ENCODE peak calls at places on chromosomes 12 and 14, in seven cellular contexts. One of them, this sample, is unnamed.
A peak's percentile ranks its signal among the peaks of the same experiment; 100 is the strongest.

GRCh38 chr12:66268562-66268961 is 33.7 kb upstream of the HELB start:
- DNase-seq in esophagus squamous epithelium: no peak
- DNase-seq in upper lobe of left lung: no peak
- DNase-seq in lower leg skin: no peak
- DNase-seq in transverse colon: no peak
- DNase-seq in uterus: no peak
- DNase-seq in HepG2: no peak
- DNase-seq in this sample: no peak

GRCh38 chr14:94100847-94101246 is 9.7 kb upstream of the IFI27 start:
- DNase-seq in esophagus squamous epithelium: no peak
- DNase-seq in uterus: no peak
- DNase-seq in transverse colon: no peak
- DNase-seq in upper lobe of left lung: no peak
- DNase-seq in HepG2: no peak
- DNase-seq in lower leg skin: no peak
- DNase-seq in this sample: no peak

GRCh38 chr12:123971770-123972447 is 722 bp downstream of the CCDC92 start:
- DNase-seq in uterus: peak; percentile 38
- DNase-seq in transverse colon: peak; percentile 49
- DNase-seq in esophagus squamous epithelium: no peak
- DNase-seq in lower leg skin: peak; percentile 86
- DNase-seq in upper lobe of left lung: no peak
- DNase-seq in HepG2: peak; percentile 58
- DNase-seq in this sample: peak; percentile 73

GRCh38 chr14:56487090-56487667 is 92.4 kb upstream of the TMEM260 start:
- DNase-seq in transverse colon: no peak
- DNase-seq in uterus: no peak
- DNase-seq in upper lobe of left lung: no peak
- DNase-seq in HepG2: no peak
- DNase-seq in lower leg skin: no peak
- DNase-seq in esophagus squamous epithelium: no peak
- DNase-seq in this sample: no peak

GRCh38 chr12:124379938-124380754 is 85.3 kb downstream of the RFLNA start:
- DNase-seq in HepG2: no peak
- DNase-seq in transverse colon: peak; percentile 46
- DNase-seq in lower leg skin: peak; percentile 94
- DNase-seq in uterus: peak; percentile 83
- DNase-seq in upper lobe of left lung: peak; percentile 69
- DNase-seq in esophagus squamous epithelium: no peak
- DNase-seq in this sample: peak; percentile 78

GRCh38 chr14:34699873-34700621 is 14.3 kb downstream of the CFL2 start:
- DNase-seq in uterus: no peak
- DNase-seq in upper lobe of left lung: no peak
- DNase-seq in transverse colon: no peak
- DNase-seq in HepG2: peak; percentile 89
- DNase-seq in lower leg skin: no peak
- DNase-seq in esophagus squamous epithelium: no peak
- DNase-seq in this sample: no peak

GRCh38 chr14:29518335-29518734 is 409.3 kb downstream of the PRKD1 start:
- DNase-seq in uterus: no peak
- DNase-seq in transverse colon: no peak
- DNase-seq in esophagus squamous epithelium: no peak
- DNase-seq in HepG2: no peak
- DNase-seq in upper lobe of left lung: no peak
- DNase-seq in lower leg skin: no peak
- DNase-seq in this sample: no peak

GRCh38 chr12:85373045-85373444 is 93.0 kb downstream of the ALX1 start:
- DNase-seq in lower leg skin: no peak
- DNase-seq in upper lobe of left lung: no peak
- DNase-seq in esophagus squamous epithelium: no peak
- DNase-seq in HepG2: no peak
- DNase-seq in transverse colon: no peak
- DNase-seq in uterus: no peak
- DNase-seq in this sample: no peak

GRCh38 chr12:89263153-89263552 is 89.1 kb downstream of the DUSP6 start:
- DNase-seq in esophagus squamous epithelium: no peak
- DNase-seq in HepG2: no peak
- DNase-seq in transverse colon: no peak
- DNase-seq in lower leg skin: no peak
- DNase-seq in upper lobe of left lung: no peak
- DNase-seq in uterus: no peak
- DNase-seq in this sample: no peak

GRCh38 chr14:65179918-65180724 is 77.8 kb upstream of the MAX start:
- DNase-seq in HepG2: no peak
- DNase-seq in uterus: no peak
- DNase-seq in esophagus squamous epithelium: no peak
- DNase-seq in transverse colon: peak; percentile 42
- DNase-seq in lower leg skin: peak; percentile 90
- DNase-seq in upper lobe of left lung: peak; percentile 42
- DNase-seq in this sample: peak; percentile 51

GRCh38 chr12:29700761-29701481 is 82.8 kb downstream of the TMTC1 start:
- DNase-seq in upper lobe of left lung: no peak
- DNase-seq in transverse colon: no peak
- DNase-seq in uterus: no peak
- DNase-seq in esophagus squamous epithelium: no peak
- DNase-seq in HepG2: no peak
- DNase-seq in lower leg skin: no peak
- DNase-seq in this sample: no peak

GRCh38 chr14:67892466-67893120 is 73.0 kb downstream of the RAD51B start:
- DNase-seq in HepG2: no peak
- DNase-seq in esophagus squamous epithelium: no peak
- DNase-seq in transverse colon: no peak
- DNase-seq in uterus: no peak
- DNase-seq in lower leg skin: no peak
- DNase-seq in upper lobe of left lung: no peak
- DNase-seq in this sample: no peak

GRCh38 chr12:57611116-57611809 is at the start of gene ARHGEF25:
- DNase-seq in uterus: peak; percentile 86
- DNase-seq in HepG2: peak; percentile 41
- DNase-seq in upper lobe of left lung: peak; percentile 55
- DNase-seq in esophagus squamous epithelium: no peak
- DNase-seq in transverse colon: peak; percentile 73
- DNase-seq in lower leg skin: peak; percentile 93
- DNase-seq in this sample: peak; percentile 87

GRCh38 chr12:124399622-124400021 is 104.7 kb downstream of the RFLNA start:
- DNase-seq in lower leg skin: no peak
- DNase-seq in uterus: peak; percentile 68
- DNase-seq in upper lobe of left lung: no peak
- DNase-seq in esophagus squamous epithelium: no peak
- DNase-seq in HepG2: peak; percentile 18
- DNase-seq in transverse colon: peak; percentile 42
- DNase-seq in this sample: no peak

GRCh38 chr12:6407206-6407954 is 23.4 kb downstream of the LTBR start:
- DNase-seq in upper lobe of left lung: no peak
- DNase-seq in esophagus squamous epithelium: no peak
- DNase-seq in uterus: no peak
- DNase-seq in HepG2: no peak
- DNase-seq in transverse colon: no peak
- DNase-seq in lower leg skin: no peak
- DNase-seq in this sample: no peak

GRCh38 chr12:116561181-116561821 is 2.1 kb downstream of the MAP1LC3B2 start:
- DNase-seq in upper lobe of left lung: no peak
- DNase-seq in HepG2: no peak
- DNase-seq in transverse colon: no peak
- DNase-seq in lower leg skin: no peak
- DNase-seq in uterus: no peak
- DNase-seq in esophagus squamous epithelium: no peak
- DNase-seq in this sample: no peak

GRCh38 chr14:98408024-98408555 is 863.9 kb downstream of the BCL11B start:
- DNase-seq in lower leg skin: no peak
- DNase-seq in HepG2: no peak
- DNase-seq in esophagus squamous epithelium: no peak
- DNase-seq in transverse colon: no peak
- DNase-seq in uterus: no peak
- DNase-seq in upper lobe of left lung: no peak
- DNase-seq in this sample: no peak

GRCh38 chr12:52602552-52602951 is 1.3 kb upstream of the KRT72 start:
- DNase-seq in upper lobe of left lung: no peak
- DNase-seq in uterus: no peak
- DNase-seq in HepG2: no peak
- DNase-seq in lower leg skin: peak; percentile 53
- DNase-seq in transverse colon: no peak
- DNase-seq in esophagus squamous epithelium: no peak
- DNase-seq in this sample: no peak

DNA sequence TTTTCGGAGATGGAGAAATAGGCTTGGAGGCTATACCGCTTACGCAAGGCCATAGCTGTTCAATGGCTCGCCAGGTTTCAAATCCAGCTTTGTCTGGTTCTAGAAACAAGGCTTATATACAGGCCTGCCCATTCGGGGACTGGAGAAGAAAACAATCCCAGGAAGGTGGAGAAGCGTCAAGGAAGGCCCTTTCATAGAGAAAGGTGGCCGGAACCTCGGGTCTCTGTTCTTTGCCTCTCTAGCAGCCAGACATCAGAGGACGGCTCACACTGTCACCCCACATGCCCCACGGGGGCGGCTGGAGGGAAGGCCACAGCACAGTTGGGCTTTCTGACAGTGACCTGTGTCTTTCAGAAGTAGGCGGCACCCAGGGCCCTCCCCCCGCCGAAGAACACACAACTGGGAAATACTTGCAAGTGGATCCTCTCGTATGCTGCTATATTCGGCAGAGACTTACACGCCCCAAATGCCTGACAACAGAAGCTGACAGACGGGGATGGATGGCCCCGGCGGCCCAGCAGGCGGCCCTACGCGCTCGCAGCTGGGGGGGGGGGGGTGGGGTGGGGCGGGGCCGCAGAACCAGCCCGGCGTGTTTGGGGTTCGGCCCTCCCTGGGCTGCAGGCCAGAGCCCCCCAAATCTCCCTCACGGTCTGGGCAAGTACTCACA is 4.5 kb upstream of the SETD1B start:
- DNase-seq in HepG2: peak; percentile 77
- DNase-seq in lower leg skin: peak; percentile 95
- DNase-seq in uterus: peak; percentile 81
- DNase-seq in upper lobe of left lung: peak; percentile 83
- DNase-seq in transverse colon: peak; percentile 81
- DNase-seq in esophagus squamous epithelium: no peak
- DNase-seq in this sample: peak; percentile 83
- TF ChIP-seq POLR2A in HepG2: no peak
- TF ChIP-seq POLR2A in lower leg skin: no peak
- TF ChIP-seq POLR2A in uterus: no peak
- TF ChIP-seq POLR2A in upper lobe of left lung: no peak
- TF ChIP-seq POLR2A in transverse colon: no peak
- TF ChIP-seq POLR2A in esophagus squamous epithelium: peak; percentile 36
- TF ChIP-seq POLR2A in this sample: peak; percentile 22

DNA sequence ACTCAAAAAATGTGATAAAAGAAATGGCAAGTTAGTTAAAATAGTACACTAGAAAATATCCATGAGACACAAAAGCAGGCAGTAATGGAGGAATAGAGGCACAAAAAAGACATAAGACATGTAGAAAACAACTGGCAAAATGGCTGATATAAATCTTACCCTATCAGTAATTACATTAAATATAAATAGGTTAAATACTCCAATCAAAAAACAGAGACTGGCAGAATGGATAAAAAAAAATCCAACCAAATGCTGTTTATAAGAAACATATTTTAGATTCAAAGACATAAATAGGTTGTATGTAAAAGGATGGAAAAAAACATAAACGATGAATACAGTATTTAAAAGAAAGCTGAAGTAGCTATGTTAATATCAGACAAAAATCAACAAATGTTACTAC is 15.3 kb upstream of the BATF start:
- DNase-seq in esophagus squamous epithelium: no peak
- DNase-seq in upper lobe of left lung: no peak
- DNase-seq in HepG2: no peak
- DNase-seq in uterus: no peak
- DNase-seq in transverse colon: no peak
- DNase-seq in lower leg skin: no peak
- DNase-seq in this sample: no peak
- TF ChIP-seq CTCF in esophagus squamous epithelium: no peak
- TF ChIP-seq CTCF in upper lobe of left lung: no peak
- TF ChIP-seq CTCF in HepG2: no peak
- TF ChIP-seq CTCF in uterus: no peak
- TF ChIP-seq CTCF in transverse colon: no peak
- TF ChIP-seq CTCF in lower leg skin: no peak
- TF ChIP-seq CTCF in this sample: no peak

DNA sequence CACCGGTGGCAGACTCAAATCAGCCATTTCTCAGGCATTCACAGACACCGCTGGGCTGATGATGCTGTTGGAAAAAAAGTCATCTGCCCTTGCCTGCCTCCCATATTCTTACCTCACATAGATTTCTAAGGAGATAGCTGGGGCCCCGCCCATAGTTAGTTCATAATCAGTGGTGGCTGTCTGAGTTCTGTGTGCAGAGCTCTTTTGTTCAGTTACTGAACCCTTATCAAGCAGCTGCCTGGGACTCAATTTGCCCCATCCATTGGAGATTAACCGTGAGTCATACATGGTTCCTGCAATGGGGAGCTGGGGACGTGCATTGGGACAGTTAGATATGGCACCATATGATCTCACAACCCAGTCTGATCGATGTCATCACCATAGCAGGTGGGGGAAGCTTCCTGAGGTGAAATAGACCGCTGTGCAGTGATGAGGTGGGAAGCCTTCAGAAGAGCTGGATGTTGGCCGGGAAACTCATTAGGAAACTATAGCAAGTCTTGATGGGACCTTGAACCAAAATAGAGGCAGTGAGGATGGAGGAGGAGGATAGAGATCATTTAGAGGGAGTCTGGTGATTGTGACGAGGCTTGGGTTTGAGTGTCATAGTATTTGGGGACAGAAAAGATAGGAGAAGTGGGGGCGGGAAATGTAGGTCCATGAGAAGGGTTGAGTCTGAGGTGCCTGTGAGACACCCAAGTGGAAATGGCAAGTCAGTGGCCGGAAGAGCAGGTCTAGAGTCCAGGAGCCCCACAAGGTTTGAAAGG is 147.8 kb downstream of the GCH1 start:
- DNase-seq in esophagus squamous epithelium: no peak
- DNase-seq in HepG2: no peak
- DNase-seq in transverse colon: no peak
- DNase-seq in lower leg skin: no peak
- DNase-seq in uterus: no peak
- DNase-seq in upper lobe of left lung: no peak
- DNase-seq in this sample: no peak
- TF ChIP-seq POLR2A in esophagus squamous epithelium: no peak
- TF ChIP-seq POLR2A in HepG2: no peak
- TF ChIP-seq POLR2A in transverse colon: no peak
- TF ChIP-seq POLR2A in lower leg skin: no peak
- TF ChIP-seq POLR2A in uterus: no peak
- TF ChIP-seq POLR2A in upper lobe of left lung: no peak
- TF ChIP-seq POLR2A in this sample: no peak

GRCh38 chr14:90464481-90464880 is 67.7 kb downstream of the CALM1 start:
- DNase-seq in esophagus squamous epithelium: no peak
- DNase-seq in upper lobe of left lung: no peak
- DNase-seq in uterus: no peak
- DNase-seq in lower leg skin: peak; percentile 54
- DNase-seq in HepG2: no peak
- DNase-seq in transverse colon: no peak
- DNase-seq in this sample: no peak

GRCh38 chr14:90457191-90457590 is 60.4 kb downstream of the CALM1 start:
- DNase-seq in HepG2: no peak
- DNase-seq in esophagus squamous epithelium: no peak
- DNase-seq in lower leg skin: peak; percentile 4
- DNase-seq in uterus: no peak
- DNase-seq in upper lobe of left lung: no peak
- DNase-seq in transverse colon: no peak
- DNase-seq in this sample: no peak

GRCh38 chr14:90458536-90458935 is 61.7 kb downstream of the CALM1 start:
- DNase-seq in HepG2: no peak
- DNase-seq in lower leg skin: peak; percentile 74
- DNase-seq in uterus: no peak
- DNase-seq in upper lobe of left lung: no peak
- DNase-seq in esophagus squamous epithelium: no peak
- DNase-seq in transverse colon: no peak
- DNase-seq in this sample: no peak

GRCh38 chr14:90460136-90460535 is 63.3 kb downstream of the CALM1 start:
- DNase-seq in uterus: no peak
- DNase-seq in HepG2: no peak
- DNase-seq in lower leg skin: peak; percentile 43
- DNase-seq in upper lobe of left lung: no peak
- DNase-seq in esophagus squamous epithelium: no peak
- DNase-seq in transverse colon: no peak
- DNase-seq in this sample: no peak

GRCh38 chr14:90461425-90461824 is 64.6 kb downstream of the CALM1 start:
- DNase-seq in HepG2: no peak
- DNase-seq in uterus: no peak
- DNase-seq in lower leg skin: peak; percentile 15
- DNase-seq in upper lobe of left lung: no peak
- DNase-seq in transverse colon: no peak
- DNase-seq in esophagus squamous epithelium: no peak
- DNase-seq in this sample: no peak
- TF ChIP-seq CTCF in HepG2: peak; percentile 28
- TF ChIP-seq CTCF in uterus: no peak
- TF ChIP-seq CTCF in lower leg skin: no peak
- TF ChIP-seq CTCF in upper lobe of left lung: no peak
- TF ChIP-seq CTCF in transverse colon: no peak
- TF ChIP-seq CTCF in esophagus squamous epithelium: no peak
- TF ChIP-seq CTCF in this sample: no peak

This sample was measured in heart left ventricle.